ENCODE peak calls at places on chromosome 21, in seven cellular contexts. One of them, this sample, is unnamed.

GRCh38 chr21:33286600-33287456 is 20.7 kb downstream of the IL10RB start:
- DNase-seq in stomach: peak; percentile 73
- DNase-seq in IMR-90: peak; percentile 70
- DNase-seq in GM12878: no peak
- DNase-seq in lower leg skin: no peak
- DNase-seq in K562: no peak
- DNase-seq in endothelial cell of umbilical vein: peak; percentile 75
- DNase-seq in this sample: no peak

GRCh38 chr21:45333583-45334121 is 46.0 kb upstream of the POFUT2 start:
- DNase-seq in stomach: no peak
- DNase-seq in K562: no peak
- DNase-seq in endothelial cell of umbilical vein: no peak
- DNase-seq in GM12878: no peak
- DNase-seq in lower leg skin: no peak
- DNase-seq in IMR-90: peak; percentile 57
- DNase-seq in this sample: no peak

GRCh38 chr21:45963225-45963555 is 18.4 kb upstream of the COL6A1 start:
- DNase-seq in GM12878: no peak
- DNase-seq in endothelial cell of umbilical vein: no peak
- DNase-seq in stomach: no peak
- DNase-seq in lower leg skin: no peak
- DNase-seq in K562: no peak
- DNase-seq in IMR-90: peak; percentile 52
- DNase-seq in this sample: no peak

GRCh38 chr21:29237110-29238051 is 61.3 kb upstream of the BACH1 start:
- DNase-seq in IMR-90: no peak
- DNase-seq in endothelial cell of umbilical vein: no peak
- DNase-seq in stomach: no peak
- DNase-seq in GM12878: no peak
- DNase-seq in K562: no peak
- DNase-seq in lower leg skin: peak; percentile 68
- DNase-seq in this sample: no peak

GRCh38 chr21:25409992-25410391 is 197.3 kb downstream of the MRPL39 start:
- DNase-seq in endothelial cell of umbilical vein: no peak
- DNase-seq in IMR-90: no peak
- DNase-seq in lower leg skin: no peak
- DNase-seq in K562: no peak
- DNase-seq in GM12878: no peak
- DNase-seq in stomach: no peak
- DNase-seq in this sample: no peak

GRCh38 chr21:40652436-40652835 is 194.5 kb downstream of the DSCAM start:
- DNase-seq in IMR-90: no peak
- DNase-seq in GM12878: no peak
- DNase-seq in K562: no peak
- DNase-seq in lower leg skin: no peak
- DNase-seq in stomach: no peak
- DNase-seq in endothelial cell of umbilical vein: no peak
- DNase-seq in this sample: no peak

GRCh38 chr21:18253252-18253651 is 8.6 kb downstream of the CHODL start:
- DNase-seq in IMR-90: no peak
- DNase-seq in K562: no peak
- DNase-seq in lower leg skin: no peak
- DNase-seq in endothelial cell of umbilical vein: no peak
- DNase-seq in GM12878: no peak
- DNase-seq in stomach: no peak
- DNase-seq in this sample: no peak

GRCh38 chr21:25103500-25104207 is 503.6 kb downstream of the MRPL39 start:
- DNase-seq in lower leg skin: no peak
- DNase-seq in IMR-90: peak; percentile 35
- DNase-seq in GM12878: no peak
- DNase-seq in endothelial cell of umbilical vein: no peak
- DNase-seq in K562: no peak
- DNase-seq in stomach: no peak
- DNase-seq in this sample: no peak

GRCh38 chr21:25790122-25790951 is 55.6 kb downstream of the GABPA start:
- DNase-seq in endothelial cell of umbilical vein: peak; percentile 63
- DNase-seq in IMR-90: peak; percentile 41
- DNase-seq in K562: peak; percentile 41
- DNase-seq in GM12878: no peak
- DNase-seq in stomach: no peak
- DNase-seq in lower leg skin: no peak
- DNase-seq in this sample: no peak

GRCh38 chr21:33884361-33885157 is 31.0 kb downstream of the ATP5PO start:
- DNase-seq in IMR-90: no peak
- DNase-seq in GM12878: no peak
- DNase-seq in K562: no peak
- DNase-seq in lower leg skin: no peak
- DNase-seq in stomach: no peak
- DNase-seq in endothelial cell of umbilical vein: no peak
- DNase-seq in this sample: no peak

GRCh38 chr21:33588485-33589335 is at the start of gene DONSON:
- DNase-seq in IMR-90: peak; percentile 73
- DNase-seq in GM12878: peak; percentile 31
- DNase-seq in K562: peak; percentile 93
- DNase-seq in stomach: peak; percentile 89
- DNase-seq in endothelial cell of umbilical vein: peak; percentile 89
- DNase-seq in lower leg skin: peak; percentile 65
- DNase-seq in this sample: peak; percentile 90

GRCh38 chr21:38821959-38822682 is 16.4 kb downstream of the ETS2 start:
- DNase-seq in lower leg skin: no peak
- DNase-seq in IMR-90: no peak
- DNase-seq in stomach: no peak
- DNase-seq in K562: no peak
- DNase-seq in endothelial cell of umbilical vein: no peak
- DNase-seq in GM12878: no peak
- DNase-seq in this sample: no peak
- TF ChIP-seq POLR2A in lower leg skin: no peak
- TF ChIP-seq POLR2A in IMR-90: no peak
- TF ChIP-seq POLR2A in stomach: no peak
- TF ChIP-seq POLR2A in K562: no peak
- TF ChIP-seq POLR2A in endothelial cell of umbilical vein: no peak
- TF ChIP-seq POLR2A in GM12878: no peak
- TF ChIP-seq POLR2A in this sample: no peak

GRCh38 chr21:27244356-27244755 is 277.5 kb upstream of the ADAMTS5 start:
- DNase-seq in stomach: no peak
- DNase-seq in lower leg skin: no peak
- DNase-seq in endothelial cell of umbilical vein: no peak
- DNase-seq in K562: no peak
- DNase-seq in GM12878: no peak
- DNase-seq in IMR-90: peak; percentile 15
- DNase-seq in this sample: no peak
- TF ChIP-seq POLR2A in stomach: no peak
- TF ChIP-seq POLR2A in lower leg skin: no peak
- TF ChIP-seq POLR2A in endothelial cell of umbilical vein: no peak
- TF ChIP-seq POLR2A in K562: no peak
- TF ChIP-seq POLR2A in GM12878: no peak
- TF ChIP-seq POLR2A in IMR-90: no peak
- TF ChIP-seq POLR2A in this sample: no peak

GRCh38 chr21:42375141-42375905 is 9.0 kb upstream of the TFF1 start:
- DNase-seq in lower leg skin: no peak
- DNase-seq in endothelial cell of umbilical vein: no peak
- DNase-seq in GM12878: no peak
- DNase-seq in K562: no peak
- DNase-seq in IMR-90: no peak
- DNase-seq in stomach: peak; percentile 63
- DNase-seq in this sample: no peak
- TF ChIP-seq POLR2A in lower leg skin: no peak
- TF ChIP-seq POLR2A in endothelial cell of umbilical vein: no peak
- TF ChIP-seq POLR2A in GM12878: no peak
- TF ChIP-seq POLR2A in K562: no peak
- TF ChIP-seq POLR2A in IMR-90: no peak
- TF ChIP-seq POLR2A in stomach: no peak
- TF ChIP-seq POLR2A in this sample: no peak

GRCh38 chr21:36349315-36349714 is 29.3 kb downstream of the MORC3 start:
- DNase-seq in IMR-90: no peak
- DNase-seq in stomach: no peak
- DNase-seq in lower leg skin: no peak
- DNase-seq in endothelial cell of umbilical vein: no peak
- DNase-seq in K562: no peak
- DNase-seq in GM12878: no peak
- DNase-seq in this sample: no peak

GRCh38 chr21:36347278-36347961 is 27.4 kb downstream of the MORC3 start:
- DNase-seq in K562: no peak
- DNase-seq in IMR-90: peak; percentile 55
- DNase-seq in GM12878: no peak
- DNase-seq in stomach: no peak
- DNase-seq in endothelial cell of umbilical vein: no peak
- DNase-seq in lower leg skin: no peak
- DNase-seq in this sample: no peak

GRCh38 chr21:36350282-36350910 is 30.4 kb downstream of the MORC3 start:
- DNase-seq in lower leg skin: no peak
- DNase-seq in endothelial cell of umbilical vein: no peak
- DNase-seq in GM12878: no peak
- DNase-seq in K562: no peak
- DNase-seq in stomach: no peak
- DNase-seq in IMR-90: peak; percentile 81
- DNase-seq in this sample: no peak

GRCh38 chr21:36344931-36345330 is 24.9 kb downstream of the MORC3 start:
- DNase-seq in stomach: no peak
- DNase-seq in GM12878: no peak
- DNase-seq in lower leg skin: no peak
- DNase-seq in K562: no peak
- DNase-seq in endothelial cell of umbilical vein: no peak
- DNase-seq in IMR-90: no peak
- DNase-seq in this sample: no peak

DNA sequence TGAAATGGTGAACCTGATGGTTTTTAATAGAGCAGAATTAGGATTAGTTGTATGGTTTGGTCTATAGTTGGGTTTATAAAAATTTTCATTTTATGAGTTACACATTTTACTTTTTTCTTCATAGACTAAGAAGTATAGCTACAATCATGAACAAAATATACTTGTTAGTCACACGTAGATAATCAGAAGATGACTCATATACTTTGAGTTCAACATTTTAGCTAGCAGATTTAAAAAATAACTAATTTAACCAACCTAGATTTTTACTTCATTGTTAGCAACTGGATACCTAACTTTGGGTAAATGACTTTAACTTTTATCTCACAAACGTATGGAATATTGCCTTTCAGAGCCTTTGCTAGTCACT is 27.9 kb downstream of the MORC3 start:
- DNase-seq in lower leg skin: no peak
- DNase-seq in stomach: no peak
- DNase-seq in IMR-90: peak; percentile 58
- DNase-seq in GM12878: no peak
- DNase-seq in endothelial cell of umbilical vein: no peak
- DNase-seq in K562: no peak
- DNase-seq in this sample: no peak
- TF ChIP-seq POLR2A in lower leg skin: no peak
- TF ChIP-seq POLR2A in stomach: no peak
- TF ChIP-seq POLR2A in IMR-90: no peak
- TF ChIP-seq POLR2A in GM12878: no peak
- TF ChIP-seq POLR2A in endothelial cell of umbilical vein: no peak
- TF ChIP-seq POLR2A in K562: no peak
- TF ChIP-seq POLR2A in this sample: no peak

GRCh38 chr21:35206141-35207125 is 157.3 kb upstream of the RUNX1 start:
- DNase-seq in stomach: peak; percentile 69
- DNase-seq in IMR-90: peak; percentile 32
- DNase-seq in lower leg skin: no peak
- DNase-seq in GM12878: no peak
- DNase-seq in K562: peak; percentile 87
- DNase-seq in endothelial cell of umbilical vein: peak; percentile 84
- DNase-seq in this sample: no peak
- TF ChIP-seq POLR2A in stomach: no peak
- TF ChIP-seq POLR2A in IMR-90: peak; percentile 6
- TF ChIP-seq POLR2A in lower leg skin: no peak
- TF ChIP-seq POLR2A in GM12878: no peak
- TF ChIP-seq POLR2A in K562: peak; percentile 65
- TF ChIP-seq POLR2A in endothelial cell of umbilical vein: no peak
- TF ChIP-seq POLR2A in this sample: no peak

GRCh38 chr21:38171723-38172344 is 85.0 kb upstream of the KCNJ15 start:
- DNase-seq in endothelial cell of umbilical vein: peak; percentile 87
- DNase-seq in K562: no peak
- DNase-seq in lower leg skin: no peak
- DNase-seq in GM12878: no peak
- DNase-seq in IMR-90: peak; percentile 45
- DNase-seq in stomach: no peak
- DNase-seq in this sample: no peak
- TF ChIP-seq POLR2A in endothelial cell of umbilical vein: no peak
- TF ChIP-seq POLR2A in K562: no peak
- TF ChIP-seq POLR2A in lower leg skin: no peak
- TF ChIP-seq POLR2A in GM12878: no peak
- TF ChIP-seq POLR2A in IMR-90: no peak
- TF ChIP-seq POLR2A in stomach: no peak
- TF ChIP-seq POLR2A in this sample: no peak

This sample was measured in erythroblast.